ENCODE peak calls at places on chromosome 9, in five cellular contexts. One of them, this sample, is unnamed.
A peak's percentile ranks its signal among the peaks of the same experiment; 100 is the strongest.

GRCh38 chr9:137311171-137311970 is 9.3 kb upstream of the NRARP start:
- DNase-seq in foreskin melanocyte: no peak
- DNase-seq in lung: no peak
- DNase-seq in PC-9: peak; percentile 92
- DNase-seq in left ventricle myocardium superior: no peak
- DNase-seq in this sample: no peak

GRCh38 chr9:86837345-86837744 is 110.0 kb downstream of the GAS1 start:
- DNase-seq in foreskin melanocyte: no peak
- DNase-seq in lung: no peak
- DNase-seq in PC-9: no peak
- DNase-seq in left ventricle myocardium superior: no peak
- DNase-seq in this sample: no peak

GRCh38 chr9:90433398-90433890 is 209.2 kb downstream of the DIRAS2 start:
- DNase-seq in foreskin melanocyte: no peak
- DNase-seq in lung: peak; percentile 78
- DNase-seq in PC-9: peak; percentile 93
- DNase-seq in left ventricle myocardium superior: no peak
- DNase-seq in this sample: no peak

GRCh38 chr9:136364369-136364748 is 815 bp upstream of the DNLZ start:
- DNase-seq in foreskin melanocyte: no peak
- DNase-seq in lung: no peak
- DNase-seq in PC-9: no peak
- DNase-seq in left ventricle myocardium superior: no peak
- DNase-seq in this sample: no peak

GRCh38 chr9:115939065-115939765 is 214.4 kb upstream of the PAPPA start:
- DNase-seq in foreskin melanocyte: peak; percentile 76
- DNase-seq in lung: no peak
- DNase-seq in PC-9: peak; percentile 35
- DNase-seq in left ventricle myocardium superior: no peak
- DNase-seq in this sample: no peak

GRCh38 chr9:70069734-70070133 is 26.1 kb downstream of the MAMDC2 start:
- DNase-seq in foreskin melanocyte: no peak
- DNase-seq in lung: no peak
- DNase-seq in PC-9: no peak
- DNase-seq in left ventricle myocardium superior: no peak
- DNase-seq in this sample: no peak

GRCh38 chr9:69097053-69097452 is 61.5 kb downstream of the FXN start:
- DNase-seq in foreskin melanocyte: peak; percentile 59
- DNase-seq in lung: no peak
- DNase-seq in PC-9: peak; percentile 94
- DNase-seq in left ventricle myocardium superior: no peak
- DNase-seq in this sample: no peak

GRCh38 chr9:31612336-31613030 is 772.0 kb upstream of the ACO1 start:
- DNase-seq in foreskin melanocyte: no peak
- DNase-seq in lung: no peak
- DNase-seq in PC-9: no peak
- DNase-seq in left ventricle myocardium superior: no peak
- DNase-seq in this sample: no peak

GRCh38 chr9:91374939-91375338 is 13.2 kb upstream of the AUH start:
- DNase-seq in foreskin melanocyte: no peak
- DNase-seq in lung: no peak
- DNase-seq in PC-9: no peak
- DNase-seq in left ventricle myocardium superior: no peak
- DNase-seq in this sample: no peak

GRCh38 chr9:78044189-78044588 is 12.6 kb upstream of the GNAQ start:
- DNase-seq in foreskin melanocyte: no peak
- DNase-seq in lung: no peak
- DNase-seq in PC-9: no peak
- DNase-seq in left ventricle myocardium superior: no peak
- DNase-seq in this sample: no peak

GRCh38 chr9:95226921-95227320 is 90.6 kb downstream of the FANCC start:
- DNase-seq in foreskin melanocyte: no peak
- DNase-seq in lung: no peak
- DNase-seq in PC-9: no peak
- DNase-seq in left ventricle myocardium superior: no peak
- DNase-seq in this sample: no peak

GRCh38 chr9:113918697-113919390 is 42.7 kb downstream of the ZNF618 start:
- DNase-seq in foreskin melanocyte: no peak
- DNase-seq in lung: no peak
- DNase-seq in PC-9: no peak
- DNase-seq in left ventricle myocardium superior: no peak
- DNase-seq in this sample: no peak

GRCh38 chr9:131595771-131596743 is 50.7 kb downstream of the PRRT1B start:
- DNase-seq in foreskin melanocyte: no peak
- DNase-seq in lung: no peak
- DNase-seq in PC-9: no peak
- DNase-seq in left ventricle myocardium superior: no peak
- DNase-seq in this sample: no peak

GRCh38 chr9:85514256-85514655 is 227.5 kb downstream of the AGTPBP1 start:
- DNase-seq in foreskin melanocyte: no peak
- DNase-seq in lung: no peak
- DNase-seq in PC-9: no peak
- DNase-seq in left ventricle myocardium superior: no peak
- DNase-seq in this sample: no peak

This sample was measured in activated T-helper 1 cell treated with anti-CD3 and anti-CD28 coated beads, Interleukin-2, amount 50 U/mL, for 16 hours.